ENCODE peak calls at places on chromosome 11, in five cellular contexts. U, Y, E, M and Q are unnamed samples.
A peak's percentile ranks its signal among the peaks of the same experiment; 100 is the strongest.

GRCh38 chr11:86418929-86419328 is 44.2 kb downstream of the CCDC81 start:
- DNase-seq in U (no peak), Y (no peak), E (no peak), M (no peak), Q (no peak)

GRCh38 chr11:2788751-2789140 is 89.0 kb upstream of the KCNQ1OT1 start:
- DNase-seq in U (no peak), Y (no peak), E (no peak), M (peak; percentile 47), Q (no peak)

GRCh38 chr11:107856981-107857517 is 1.5 kb downstream of the SLC35F2 start:
- DNase-seq in U (no peak), Y (peak; percentile 62), E (no peak), M (no peak), Q (peak; percentile 24)

GRCh38 chr11:9905562-9905961 is 241.7 kb downstream of the SWAP70 start:
- DNase-seq in U (no peak), Y (no peak), E (no peak), M (no peak), Q (no peak)

GRCh38 chr11:14741195-14741594 is 97.6 kb downstream of the PDE3B start:
- DNase-seq in U (no peak), Y (no peak), E (no peak), M (no peak), Q (no peak)

GRCh38 chr11:48013269-48013901 is 33.0 kb downstream of the PTPRJ start:
- DNase-seq in U (no peak), Y (no peak), E (no peak), M (no peak), Q (no peak)

GRCh38 chr11:47350315-47350714 is 2.2 kb downstream of the MYBPC3 start:
- DNase-seq in U (no peak), Y (no peak), E (no peak), M (no peak), Q (no peak)

GRCh38 chr11:92285776-92286175 is 61.2 kb downstream of the FAT3 start:
- DNase-seq in U (no peak), Y (no peak), E (no peak), M (no peak), Q (no peak)

GRCh38 chr11:114116800-114117199 is 57.3 kb downstream of the ZBTB16 start:
- DNase-seq in U (no peak), Y (no peak), E (no peak), M (no peak), Q (no peak)

GRCh38 chr11:86174101-86175046 is 70.2 kb upstream of the EED start:
- DNase-seq in U (peak; percentile 76), Y (no peak), E (peak; percentile 46), M (no peak), Q (no peak)

GRCh38 chr11:77069969-77070582 is 3.3 kb downstream of the CAPN5 start:
- DNase-seq in U (no peak), Y (no peak), E (no peak), M (no peak), Q (no peak)

GRCh38 chr11:14422052-14422813 is 63.2 kb upstream of the RRAS2 start:
- DNase-seq in U (peak; percentile 59), Y (peak; percentile 45), E (peak; percentile 69), M (peak; percentile 67), Q (peak; percentile 89)

GRCh38 chr11:69063671-69064260 is 15.0 kb downstream of the TPCN2 start:
- DNase-seq in U (no peak), Y (no peak), E (no peak), M (no peak), Q (no peak)

GRCh38 chr11:102451693-102452460 is 688 bp downstream of the TMEM123 start:
- DNase-seq in U (peak; percentile 66), Y (no peak), E (peak; percentile 80), M (peak; percentile 72), Q (no peak)

GRCh38 chr11:59271811-59272327 is 59.1 kb upstream of the MPEG1 start:
- DNase-seq in U (no peak), Y (no peak), E (no peak), M (no peak), Q (no peak)

GRCh38 chr11:41309111-41309522 is 150.3 kb downstream of the LRRC4C start:
- DNase-seq in U (no peak), Y (no peak), E (peak; percentile 4), M (no peak), Q (no peak)

GRCh38 chr11:115919341-115920086 is 415.3 kb upstream of the CADM1 start:
- DNase-seq in U (no peak), Y (no peak), E (no peak), M (no peak), Q (no peak)

GRCh38 chr11:36273110-36273509 is 16.1 kb downstream of the COMMD9 start:
- DNase-seq in U (no peak), Y (no peak), E (no peak), M (no peak), Q (no peak)

GRCh38 chr11:110366234-110366633 is 63.5 kb upstream of the FDX1 start:
- DNase-seq in U (no peak), Y (no peak), E (no peak), M (no peak), Q (no peak)

GRCh38 chr11:105164226-105164625 is 24.7 kb upstream of the CARD18 start:
- DNase-seq in U (no peak), Y (no peak), E (no peak), M (no peak), Q (no peak)

GRCh38 chr11:17405232-17406005 is 17.0 kb upstream of the KCNJ11 start:
- DNase-seq in U (no peak), Y (peak; percentile 18), E (peak; percentile 78), M (peak; percentile 55), Q (no peak)

GRCh38 chr11:134597452-134597851 is 185.4 kb upstream of the B3GAT1 start:
- DNase-seq in U (no peak), Y (no peak), E (no peak), M (peak; percentile 42), Q (no peak)

GRCh38 chr11:11569936-11570491 is 51.8 kb downstream of the GALNT18 start:
- DNase-seq in U (no peak), Y (no peak), E (no peak), M (no peak), Q (no peak)

GRCh38 chr11:93849751-93850584 is 450 bp downstream of the VSTM5 start:
- DNase-seq in U (peak; percentile 41), Y (no peak), E (peak; percentile 83), M (peak; percentile 58), Q (no peak)

GRCh38 chr11:130068546-130068985 is 1.1 kb upstream of the APLP2 start:
- DNase-seq in U (no peak), Y (no peak), E (no peak), M (no peak), Q (no peak)

GRCh38 chr11:57900315-57900714 is 123.4 kb upstream of the OR9Q1 start:
- DNase-seq in U (no peak), Y (no peak), E (no peak), M (no peak), Q (no peak)

GRCh38 chr11:126332221-126332711 is 23.2 kb upstream of the ST3GAL4 start:
- DNase-seq in U (no peak), Y (no peak), E (peak; percentile 57), M (no peak), Q (no peak)

DNA sequence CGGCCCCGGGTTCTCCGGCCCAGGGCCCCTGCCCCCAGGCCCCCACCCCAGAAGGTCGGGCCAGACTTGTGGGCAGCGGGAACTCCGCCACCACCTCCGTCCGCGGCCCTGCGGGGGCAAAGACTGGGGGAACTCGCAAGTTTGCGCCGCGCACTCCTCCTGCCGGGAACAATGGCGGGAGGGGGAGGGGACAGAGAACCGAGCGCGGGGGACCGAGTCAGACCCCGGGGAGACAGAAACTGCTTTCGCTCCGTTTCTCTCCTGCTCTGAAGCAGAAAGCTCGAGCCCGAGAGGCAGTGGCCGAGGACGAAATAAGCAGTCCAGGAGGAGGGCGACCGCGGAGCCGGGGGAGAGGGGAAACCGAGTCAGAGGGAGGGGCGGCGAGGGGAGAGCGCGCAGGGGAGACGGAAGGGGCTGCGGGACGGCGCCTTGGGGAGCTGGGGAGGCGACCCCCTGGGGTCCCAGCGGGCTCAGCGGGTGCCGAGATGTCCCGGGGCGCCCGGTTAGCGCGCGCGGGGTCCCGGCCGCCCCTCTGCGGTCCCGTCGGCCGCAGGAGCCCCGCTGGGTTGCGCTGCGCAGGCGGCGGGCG is 553 bp downstream of the TP53I11 start:
- DNase-seq in U (peak; percentile 34), Y (no peak), E (peak; percentile 79), M (peak; percentile 85), Q (no peak)
- TF ChIP-seq SIN3A in U (no peak), Y (no peak), E (no peak), M (peak; percentile 30), Q (no peak)

GRCh38 chr11:29040489-29040888 is 932.3 kb downstream of the METTL15 start:
- DNase-seq in U (no peak), Y (no peak), E (no peak), M (no peak), Q (no peak)
- TF ChIP-seq SIN3A in U (no peak), Y (no peak), E (no peak), M (no peak), Q (no peak)

GRCh38 chr11:103585401-103585800 is 451.0 kb upstream of the DDI1 start:
- DNase-seq in U (no peak), Y (no peak), E (no peak), M (no peak), Q (no peak)

GRCh38 chr11:103591554-103591953 is 444.9 kb upstream of the DDI1 start:
- DNase-seq in U (no peak), Y (no peak), E (no peak), M (no peak), Q (no peak)

GRCh38 chr11:103586756-103587155 is 449.7 kb upstream of the DDI1 start:
- DNase-seq in U (no peak), Y (no peak), E (no peak), M (no peak), Q (no peak)

GRCh38 chr11:103585911-103586310 is 450.5 kb upstream of the DDI1 start:
- DNase-seq in U (no peak), Y (no peak), E (no peak), M (no peak), Q (no peak)

GRCh38 chr11:103587951-103588788 is 448.3 kb upstream of the DDI1 start:
- DNase-seq in U (no peak), Y (no peak), E (no peak), M (no peak), Q (no peak)
- TF ChIP-seq SIN3A in U (no peak), Y (no peak), E (no peak), M (no peak), Q (no peak)

DNA sequence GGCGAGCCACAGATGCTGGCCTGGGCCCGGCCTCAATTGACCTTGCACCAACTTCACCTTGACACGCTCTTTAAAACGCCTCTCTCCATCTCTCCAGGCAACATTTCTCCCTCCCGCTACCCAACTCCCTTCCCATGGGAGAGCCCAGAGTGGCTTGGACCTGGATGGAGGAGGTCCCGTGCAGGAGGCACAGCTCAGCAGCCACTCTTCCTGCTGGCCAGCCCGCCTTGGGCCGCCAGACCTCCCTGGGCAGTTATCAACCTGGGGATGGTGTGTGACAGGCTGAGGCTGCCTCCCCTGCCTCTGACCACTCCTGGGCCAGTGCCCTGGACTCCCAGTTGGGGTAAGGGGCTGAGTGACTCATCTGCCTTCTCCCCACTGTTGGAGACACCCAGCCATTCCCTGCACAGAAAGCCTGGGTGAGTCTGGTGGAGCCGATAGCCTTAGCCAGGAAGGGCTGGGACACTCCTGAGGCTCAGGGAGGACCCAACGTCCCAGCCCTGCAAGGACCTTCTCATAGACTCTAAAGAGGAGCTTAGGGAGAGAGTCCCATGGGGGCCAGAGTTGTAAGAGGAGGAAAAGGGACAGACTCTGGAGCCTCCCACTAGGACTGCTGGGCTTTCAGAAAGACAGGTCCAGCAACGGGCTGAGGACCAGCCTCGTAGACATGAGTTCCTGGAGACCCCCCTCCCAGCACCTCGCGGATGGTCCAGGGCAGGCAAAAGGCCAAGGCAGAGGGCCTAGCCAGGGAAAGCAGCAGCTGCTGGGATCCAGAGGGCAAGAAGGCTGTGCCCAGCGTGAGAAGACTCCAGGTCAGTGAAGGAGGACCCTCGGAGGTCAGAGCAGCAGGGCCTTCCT is 131.7 kb downstream of the CEP164 start:
- DNase-seq in U (no peak), Y (no peak), E (no peak), M (no peak), Q (no peak)
- TF ChIP-seq SIN3A in U (no peak), Y (no peak), E (no peak), M (no peak), Q (no peak)